ENCODE peak calls at places on chromosomes 11 and 22, in nine cellular contexts. M is NAMALWA; F is activated CD4-positive, alpha-beta T cell treated with anti-CD3 and anti-CD28 coated beads for 4 hours; P is HFFc6; E is stimulated activated CD4-positive, alpha-beta T cell treated with anti-CD3 and anti-CD28 coated beads, Interleukin-2, amount 100 ng/mL, for 24 hours; I is IMR-90; G is HEK293T; Y is EL; X is ureter. W is an unnamed sample.

GRCh38 chr11:762421-763072 is 14.7 kb downstream of the GATD1 start:
- DNase-seq in Y (peak; percentile 96), E (no peak), M (peak; percentile 67), X (no peak), P (peak; percentile 94), G (no peak), F (no peak), I (peak; percentile 74), W (peak; percentile 36)

GRCh38 chr11:58524232-58525036 is 16.5 kb upstream of the OR5B21 start:
- DNase-seq in Y (peak; percentile 81), F (peak; percentile 45), X (peak; percentile 70), P (peak; percentile 79), M (peak; percentile 77), E (peak; percentile 47), G (peak; percentile 65), I (peak; percentile 89), W (peak; percentile 67)

GRCh38 chr22:50544078-50544745 is 1.5 kb upstream of the KLHDC7B start:
- DNase-seq in I (peak; percentile 49), E (peak; percentile 84), P (peak; percentile 55), M (peak; percentile 83), X (peak; percentile 80), Y (peak; percentile 80), F (peak; percentile 83), G (peak; percentile 91), W (no peak)

GRCh38 chr22:20775342-20775895 is 1.5 kb downstream of the SERPIND1 start:
- DNase-seq in M (no peak), G (no peak), X (no peak), Y (no peak), F (no peak), P (no peak), I (no peak), E (no peak), W (no peak)

GRCh38 chr22:17192186-17192585 is 27.0 kb downstream of the ADA2 start:
- DNase-seq in F (no peak), M (no peak), G (no peak), I (no peak), Y (no peak), E (no peak), X (no peak), P (no peak), W (no peak)

GRCh38 chr11:67387074-67387473 is 4.7 kb upstream of the RAD9A start:
- DNase-seq in M (no peak), F (no peak), Y (no peak), E (no peak), I (no peak), P (no peak), X (no peak), G (no peak), W (no peak)

GRCh38 chr11:13446444-13446843 is 16.6 kb downstream of the BTBD10 start:
- DNase-seq in P (peak; percentile 33), G (no peak), I (peak; percentile 48), X (no peak), Y (peak; percentile 55), F (no peak), E (no peak), M (no peak), W (no peak)

GRCh38 chr11:65425105-65425970 is 2.7 kb downstream of the NEAT1 start:
- DNase-seq in E (peak; percentile 85), I (peak; percentile 78), Y (peak; percentile 81), P (peak; percentile 87), M (peak; percentile 94), F (peak; percentile 84), X (no peak), G (no peak), W (peak; percentile 29)

GRCh38 chr22:47002692-47003091 is 240.2 kb downstream of the TBC1D22A start:
- DNase-seq in I (no peak), P (no peak), F (no peak), M (no peak), X (no peak), E (no peak), G (no peak), Y (no peak), W (no peak)

GRCh38 chr22:24063986-24064385 is 52.9 kb downstream of the CABIN1 start:
- DNase-seq in M (no peak), I (no peak), F (no peak), G (no peak), X (no peak), E (no peak), Y (no peak), P (no peak), W (no peak)

W was measured in K562.